ENCODE peak calls at places on chromosome 16, in four cellular contexts. K is cardiac muscle cell; H is CD4-positive, alpha-beta memory T cell; M is right lobe of liver. T is an unnamed sample.

GRCh38 chr16:74888888-74889287 is 96.0 kb downstream of the WDR59 start:
- DNase-seq in K (no peak), H (peak; percentile 8), M (no peak), T (no peak)

GRCh38 chr16:56776562-56776961 is 46.6 kb downstream of the NUP93 start:
- DNase-seq in M (no peak), K (peak; percentile 81), H (no peak), T (peak; percentile 67)

GRCh38 chr16:78727536-78727935 is 628.1 kb downstream of the WWOX start:
- DNase-seq in K (no peak), M (no peak), H (no peak), T (no peak)

GRCh38 chr16:87144232-87144631 is 173.0 kb downstream of the C16orf95 start:
- DNase-seq in K (no peak), M (no peak), H (no peak), T (no peak)

GRCh38 chr16:77585852-77586251 is 136.5 kb upstream of the NUDT7 start:
- DNase-seq in M (no peak), K (peak; percentile 11), H (no peak), T (no peak)

GRCh38 chr16:76125871-76126270 is 151.3 kb upstream of the CNTNAP4 start:
- DNase-seq in H (no peak), K (no peak), M (no peak), T (no peak)

GRCh38 chr16:79351927-79352326 is 248.6 kb downstream of the MAF start:
- DNase-seq in H (no peak), K (no peak), M (no peak), T (no peak)

GRCh38 chr16:67207857-67208524 is 9.1 kb downstream of the ELMO3 start:
- DNase-seq in K (no peak), H (no peak), M (no peak), T (no peak)

GRCh38 chr16:82782715-82783251 is 156.0 kb downstream of the CDH13 start:
- DNase-seq in M (peak; percentile 75), K (no peak), H (no peak), T (no peak)

GRCh38 chr16:68884391-68884790 is 41.1 kb downstream of the TANGO6 start:
- DNase-seq in K (no peak), M (no peak), H (no peak), T (no peak)

GRCh38 chr16:11109551-11109950 is 146.5 kb downstream of the SOCS1 start:
- DNase-seq in H (no peak), M (no peak), K (no peak), T (no peak)

GRCh38 chr16:27773344-27773743 is 223.4 kb downstream of the KATNIP start:
- DNase-seq in M (no peak), K (no peak), H (no peak), T (no peak)

GRCh38 chr16:85006639-85007038 is 4.7 kb downstream of the ZDHHC7 start:
- DNase-seq in K (peak; percentile 46), H (no peak), M (no peak), T (no peak)

GRCh38 chr16:25079637-25080375 is 31.7 kb upstream of the LCMT1 start:
- DNase-seq in H (no peak), K (no peak), M (no peak), T (no peak)

GRCh38 chr16:2973605-2974318 is 4.6 kb downstream of the PAQR4 start:
- DNase-seq in H (no peak), M (no peak), K (no peak), T (no peak)

GRCh38 chr16:70634861-70635260 is 11.5 kb upstream of the IL34 start:
- DNase-seq in K (peak; percentile 58), M (no peak), H (no peak), T (no peak)

GRCh38 chr16:84739349-84740124 is 39.7 kb downstream of the USP10 start:
- DNase-seq in H (no peak), M (peak; percentile 74), K (peak; percentile 60), T (no peak)

GRCh38 chr16:13793788-13794461 is 126.0 kb upstream of the ERCC4 start:
- DNase-seq in H (no peak), M (peak; percentile 48), K (no peak), T (no peak)

GRCh38 chr16:77611386-77611785 is 110.9 kb upstream of the NUDT7 start:
- DNase-seq in K (peak; percentile 11), H (no peak), M (no peak), T (no peak)

GRCh38 chr16:8920676-8921625 is 38.8 kb downstream of the LITAFD start:
- DNase-seq in H (no peak), M (no peak), K (no peak), T (no peak)

GRCh38 chr16:74143171-74143570 is 153.4 kb upstream of the PSMD7 start:
- DNase-seq in M (no peak), K (no peak), H (no peak), T (no peak)

GRCh38 chr16:29912087-29912486 is 11.8 kb downstream of the ASPHD1 start:
- DNase-seq in H (no peak), M (no peak), K (no peak), T (no peak)

GRCh38 chr16:87323727-87324410 is 6.7 kb upstream of the C16orf95 start:
- DNase-seq in K (no peak), H (no peak), M (no peak), T (no peak)

GRCh38 chr16:64780445-64780844 is 341.4 kb downstream of the CDH11 start:
- DNase-seq in M (no peak), K (no peak), H (no peak), T (no peak)

GRCh38 chr16:55711959-55712876 is 56.4 kb downstream of the SLC6A2 start:
- DNase-seq in M (peak; percentile 78), K (peak; percentile 65), H (peak; percentile 27), T (peak; percentile 74)

GRCh38 chr16:31700200-31700529 is 172.5 kb downstream of the AHSP start:
- DNase-seq in M (no peak), K (no peak), H (no peak), T (no peak)

GRCh38 chr16:59164461-59164860 is 430.3 kb upstream of the GOT2 start:
- DNase-seq in K (no peak), H (no peak), M (no peak), T (no peak)

GRCh38 chr16:62066747-62067146 is 30.5 kb upstream of the CDH8 start:
- DNase-seq in K (no peak), H (no peak), M (no peak), T (no peak)

GRCh38 chr16:58533751-58534470 is 18.6 kb downstream of the SETD6 start:
- DNase-seq in K (peak; percentile 14), M (no peak), H (no peak), T (no peak)

GRCh38 chr16:425740-426114 is 278 bp downstream of the RAB11FIP3 start:
- DNase-seq in H (no peak), M (no peak), K (no peak), T (no peak)

GRCh38 chr16:73887895-73888294 is 408.7 kb upstream of the PSMD7 start:
- DNase-seq in K (no peak), H (no peak), M (no peak), T (no peak)

GRCh38 chr16:82987767-82988166 is 361.0 kb downstream of the CDH13 start:
- DNase-seq in M (no peak), H (no peak), K (no peak), T (no peak)

GRCh38 chr16:58024673-58025350 is 742 bp upstream of the MMP15 start:
- DNase-seq in M (peak; percentile 95), K (peak; percentile 25), H (no peak), T (peak; percentile 75)

GRCh38 chr16:17470871-17471744 is at the start of gene XYLT1:
- DNase-seq in K (peak; percentile 76), H (peak; percentile 47), M (peak; percentile 30), T (peak; percentile 72)

GRCh38 chr16:28878083-28878926 is at the start of gene ATP2A1:
- DNase-seq in M (no peak), H (no peak), K (no peak), T (no peak)
- H3K4me1 ChIP-seq in M (no peaks in the 10 kb centered on the region), H (peaks cover 13% of the 10 kb centered on the region), K (peaks cover 28% of the 10 kb centered on the region), T (no peaks in the 10 kb centered on the region)

GRCh38 chr16:1613240-1613639 is 1.1 kb downstream of the CRAMP1 start:
- DNase-seq in H (no peak), K (no peak), M (no peak), T (no peak)
- H3K4me1 ChIP-seq in H (peaks cover 48% of the 10 kb centered on the region), K (peaks cover 24% of the 10 kb centered on the region), M (no peaks in the 10 kb centered on the region), T (peaks cover 7% of the 10 kb centered on the region)

GRCh38 chr16:20385844-20386832 is 18.4 kb downstream of the PDILT start:
- DNase-seq in M (peak; percentile 93), H (peak; percentile 22), K (peak; percentile 62), T (peak; percentile 72)
- H3K4me1 ChIP-seq in M (peaks cover 2% of the 10 kb centered on the region), H (no peaks in the 10 kb centered on the region), K (no peaks in the 10 kb centered on the region), T (no peaks in the 10 kb centered on the region)

GRCh38 chr16:48535831-48536599 is 74.0 kb downstream of the N4BP1 start:
- DNase-seq in M (no peak), H (no peak), K (peak; percentile 92), T (peak; percentile 63)
- H3K4me1 ChIP-seq in M (no peaks in the 10 kb centered on the region), H (peaks cover 9% of the 10 kb centered on the region), K (peaks cover 3% of the 10 kb centered on the region), T (no peaks in the 10 kb centered on the region)

GRCh38 chr16:89343501-89344291 is 126.2 kb downstream of the ZNF778 start:
- DNase-seq in H (no peak), M (no peak), K (no peak), T (no peak)

GRCh38 chr16:89341697-89342694 is 124.5 kb downstream of the ZNF778 start:
- DNase-seq in H (no peak), K (no peak), M (no peak), T (no peak)

GRCh38 chr16:89345663-89346150 is 128.2 kb downstream of the ZNF778 start:
- DNase-seq in H (no peak), M (peak; percentile 80), K (no peak), T (no peak)

GRCh38 chr16:89344846-89345577 is 127.5 kb downstream of the ZNF778 start:
- DNase-seq in M (no peak), K (no peak), H (no peak), T (no peak)

GRCh38 chr16:89344314-89344828 is 126.9 kb downstream of the ZNF778 start:
- DNase-seq in H (no peak), M (no peak), K (no peak), T (peak; percentile 37)
- H3K4me1 ChIP-seq in H (peaks cover 89% of the 10 kb centered on the region), M (no peaks in the 10 kb centered on the region), K (peaks cover 21% of the 10 kb centered on the region), T (peaks cover 29% of the 10 kb centered on the region)

T was measured in pancreas.